ENCODE peak calls at places on chromosomes 13 and 19, in four cellular contexts. S, Q, U and Y are unnamed samples. For H3K27me3, the result is how much of the 10 kb centered on the place peaks cover.

GRCh38 chr19:17751103-17751911 is at the start of gene FCHO1:
- DNase-seq in Q (no peak), S (no peak), U (no peak), Y (no peak)

GRCh38 chr19:15779756-15780476 is 7.5 kb upstream of the OR10H5 start:
- DNase-seq in Q (peak), U (no peak), S (no peak), Y (no peak)

GRCh38 chr13:67574320-67575233 is 344.4 kb upstream of the PCDH9 start:
- DNase-seq in Q (no peak), S (no peak), U (no peak), Y (no peak)

GRCh38 chr19:511101-511841 is 4.0 kb downstream of the TPGS1 start:
- DNase-seq in Q (no peak), U (no peak), S (peak), Y (no peak)

GRCh38 chr19:19488041-19488874 is 27.1 kb downstream of the TSSK6 start:
- DNase-seq in Q (peak), S (peak), U (no peak), Y (no peak)

GRCh38 chr19:14390548-14390947 is 9.3 kb downstream of the ADGRE5 start:
- DNase-seq in Q (no peak), U (no peak), S (no peak), Y (no peak)

GRCh38 chr19:7337380-7338194 is 11.2 kb upstream of the ARHGEF18 start:
- DNase-seq in S (no peak), Q (no peak), U (no peak), Y (no peak)

GRCh38 chr19:38270587-38271167 is 6.3 kb downstream of the SPINT2 start:
- DNase-seq in U (peak), S (no peak), Q (no peak), Y (no peak)

GRCh38 chr13:23146811-23147245 is 34.0 kb upstream of the SGCG start:
- DNase-seq in Q (no peak), S (no peak), U (no peak), Y (no peak)

GRCh38 chr13:73966331-73966730 is 167.9 kb downstream of the KLF12 start:
- DNase-seq in U (no peak), S (no peak), Q (no peak), Y (no peak)

GRCh38 chr19:57305056-57305455 is 15.2 kb upstream of the ZNF543 start:
- DNase-seq in Q (no peak), U (no peak), S (no peak), Y (no peak)

GRCh38 chr19:33649919-33650305 is 28.2 kb downstream of the CHST8 start:
- DNase-seq in U (no peak), Q (no peak), S (no peak), Y (no peak)

GRCh38 chr19:5003781-5004180 is 34.9 kb downstream of the KDM4B start:
- DNase-seq in Q (no peak), U (no peak), S (no peak), Y (no peak)

GRCh38 chr19:5000120-5000611 is 31.3 kb downstream of the KDM4B start:
- DNase-seq in S (no peak), U (no peak), Q (no peak), Y (no peak)

GRCh38 chr19:5005096-5005495 is 36.2 kb downstream of the KDM4B start:
- DNase-seq in Q (no peak), U (no peak), S (no peak), Y (no peak)

GRCh38 chr19:5001547-5002131 is 32.7 kb downstream of the KDM4B start:
- DNase-seq in S (peak), Q (no peak), U (peak), Y (no peak)

DNA sequence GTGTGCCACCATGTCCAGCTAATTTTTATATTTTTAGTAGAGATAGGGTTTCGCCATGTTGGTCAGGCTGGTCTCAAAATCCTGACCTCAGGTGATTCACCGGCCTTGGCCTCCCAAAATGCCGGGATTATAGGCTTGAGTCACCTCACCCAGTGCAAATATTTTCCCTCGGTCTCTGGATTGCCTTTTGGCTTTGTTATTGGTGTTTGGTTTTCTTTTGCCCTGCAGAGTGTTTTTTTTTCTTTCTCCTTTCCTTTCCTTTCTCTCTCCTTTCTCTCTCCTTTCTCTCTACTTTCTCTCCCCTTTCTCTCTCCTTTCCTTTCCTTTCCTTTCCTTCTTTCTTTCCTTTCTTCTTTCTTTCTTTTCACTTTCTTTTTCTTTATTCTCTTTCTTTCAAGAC is 33.2 kb downstream of the KDM4B start:
- DNase-seq in Q (peak), U (peak), S (no peak), Y (no peak)
- H3K4me3 ChIP-seq in Q (no peak), U (no peak), S (no peak), Y (no peak)

GRCh38 chr19:40521276-40521675 is 54.5 kb downstream of the SPTBN4 start:
- DNase-seq in Q (no peak), U (no peak), S (no peak), Y (no peak)

GRCh38 chr19:40513345-40513678 is 46.5 kb downstream of the SPTBN4 start:
- DNase-seq in Q (no peak), U (no peak), S (no peak), Y (no peak)

GRCh38 chr19:40519352-40520322 is 52.8 kb downstream of the SPTBN4 start:
- DNase-seq in S (peak), Q (no peak), U (no peak), Y (no peak)

GRCh38 chr19:40513741-40514315 is 47.0 kb downstream of the SPTBN4 start:
- DNase-seq in Q (no peak), U (no peak), S (no peak), Y (no peak)

GRCh38 chr19:40517248-40517647 is 50.4 kb downstream of the SPTBN4 start:
- DNase-seq in S (no peak), Q (no peak), U (no peak), Y (no peak)
- H3K27me3 ChIP-seq in S (half or more), Q (under half), U (under half), Y (under half)

GRCh38 chr13:37049810-37050209 is 9.7 kb downstream of the SUPT20H start:
- DNase-seq in Q (no peak), S (no peak), U (no peak), Y (no peak)
- TF ChIP-seq CTCF in Q (no peak), S (peak), U (peak), Y (peak)

DNA sequence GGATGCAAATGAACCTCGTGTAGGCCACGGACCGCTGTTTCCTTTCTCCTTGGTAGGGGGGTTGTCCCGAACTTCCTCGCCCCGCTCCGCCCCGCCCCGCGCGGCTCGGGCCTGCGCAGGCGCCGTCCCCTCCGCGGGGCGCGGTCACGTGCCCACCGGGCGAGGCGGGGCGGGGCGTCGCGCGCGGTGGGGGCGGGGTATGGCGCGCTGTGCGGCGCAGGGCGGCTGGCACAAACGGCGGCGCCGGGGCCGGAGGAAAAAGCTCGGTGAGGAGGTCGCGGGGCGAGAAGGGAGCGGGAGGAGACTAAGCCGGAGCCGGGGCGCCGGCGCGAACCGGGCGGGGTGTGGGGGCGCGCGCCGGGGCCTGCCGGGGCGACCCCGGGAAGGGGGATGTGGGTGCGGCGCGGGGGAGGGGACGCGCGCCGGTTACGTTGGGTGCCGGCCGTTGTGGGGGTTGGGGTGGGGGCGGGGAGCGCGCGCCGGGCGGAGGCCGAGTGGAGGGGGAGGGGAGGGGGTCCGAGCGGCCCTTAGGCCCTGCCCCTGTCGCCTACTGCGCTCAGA is at the start of gene EGLN2:
- DNase-seq in U (no peak), Q (peak), S (no peak), Y (no peak)
- H3K4me3 ChIP-seq in U (peak), Q (peak), S (peak), Y (peak)